ENCODE peak calls at places on chromosomes 16 and 17, in ten cellular contexts. One of them, this sample, is unnamed.

GRCh38 chr17:40443196-40443987 is at the start of gene IGFBP4:
- DNase-seq in foreskin melanocyte: peak; percentile 59
- DNase-seq in mucosa of gallbladder: peak; percentile 72
- DNase-seq in AG10803: peak; percentile 77
- DNase-seq in GM23248: peak; percentile 90
- DNase-seq in neural crest cell: peak; percentile 75
- DNase-seq in choroid plexus epithelial cell: peak; percentile 84
- DNase-seq in midbrain: peak; percentile 63
- DNase-seq in HCEC 1CT: peak; percentile 81
- DNase-seq in NCI-H774: peak; percentile 31
- DNase-seq in this sample: peak; percentile 69

GRCh38 chr16:27287051-27287811 is 18.7 kb upstream of the NSMCE1 start:
- DNase-seq in mucosa of gallbladder: no peak
- DNase-seq in HCEC 1CT: no peak
- DNase-seq in midbrain: no peak
- DNase-seq in choroid plexus epithelial cell: peak; percentile 32
- DNase-seq in neural crest cell: no peak
- DNase-seq in GM23248: no peak
- DNase-seq in NCI-H774: no peak
- DNase-seq in foreskin melanocyte: no peak
- DNase-seq in AG10803: no peak
- DNase-seq in this sample: no peak

GRCh38 chr16:49407873-49408565 is 34.4 kb downstream of the C16orf78 start:
- DNase-seq in AG10803: peak; percentile 66
- DNase-seq in midbrain: peak; percentile 71
- DNase-seq in GM23248: peak; percentile 83
- DNase-seq in foreskin melanocyte: peak; percentile 19
- DNase-seq in neural crest cell: peak; percentile 88
- DNase-seq in HCEC 1CT: peak; percentile 11
- DNase-seq in NCI-H774: peak; percentile 87
- DNase-seq in mucosa of gallbladder: peak; percentile 80
- DNase-seq in choroid plexus epithelial cell: peak; percentile 86
- DNase-seq in this sample: peak; percentile 83

GRCh38 chr16:67055712-67056487 is 27.0 kb downstream of the CBFB start:
- DNase-seq in foreskin melanocyte: peak; percentile 99
- DNase-seq in midbrain: no peak
- DNase-seq in NCI-H774: no peak
- DNase-seq in choroid plexus epithelial cell: peak; percentile 97
- DNase-seq in GM23248: peak; percentile 97
- DNase-seq in HCEC 1CT: peak; percentile 99
- DNase-seq in AG10803: peak; percentile 94
- DNase-seq in neural crest cell: no peak
- DNase-seq in mucosa of gallbladder: no peak
- DNase-seq in this sample: peak; percentile 91

GRCh38 chr17:2400474-2400866 is 390 bp downstream of the MNT start:
- DNase-seq in mucosa of gallbladder: peak; percentile 56
- DNase-seq in foreskin melanocyte: peak; percentile 58
- DNase-seq in choroid plexus epithelial cell: peak; percentile 66
- DNase-seq in AG10803: peak; percentile 45
- DNase-seq in neural crest cell: peak; percentile 61
- DNase-seq in GM23248: peak; percentile 80
- DNase-seq in HCEC 1CT: peak; percentile 47
- DNase-seq in midbrain: peak; percentile 44
- DNase-seq in NCI-H774: no peak
- DNase-seq in this sample: peak; percentile 61

GRCh38 chr17:82752371-82753200 is 721 bp downstream of the TBCD start:
- DNase-seq in HCEC 1CT: peak; percentile 16
- DNase-seq in foreskin melanocyte: no peak
- DNase-seq in GM23248: peak; percentile 65
- DNase-seq in neural crest cell: no peak
- DNase-seq in midbrain: no peak
- DNase-seq in AG10803: no peak
- DNase-seq in NCI-H774: no peak
- DNase-seq in mucosa of gallbladder: no peak
- DNase-seq in choroid plexus epithelial cell: peak; percentile 9
- DNase-seq in this sample: no peak

GRCh38 chr17:63823659-63824331 is 3.4 kb upstream of the PSMC5 start:
- DNase-seq in midbrain: no peak
- DNase-seq in NCI-H774: no peak
- DNase-seq in neural crest cell: no peak
- DNase-seq in HCEC 1CT: no peak
- DNase-seq in GM23248: no peak
- DNase-seq in choroid plexus epithelial cell: no peak
- DNase-seq in mucosa of gallbladder: no peak
- DNase-seq in foreskin melanocyte: no peak
- DNase-seq in AG10803: no peak
- DNase-seq in this sample: no peak

GRCh38 chr17:59381716-59382570 is 50.5 kb downstream of the YPEL2 start:
- DNase-seq in choroid plexus epithelial cell: peak; percentile 33
- DNase-seq in neural crest cell: no peak
- DNase-seq in mucosa of gallbladder: peak; percentile 77
- DNase-seq in AG10803: peak; percentile 59
- DNase-seq in midbrain: peak; percentile 89
- DNase-seq in NCI-H774: peak; percentile 85
- DNase-seq in HCEC 1CT: no peak
- DNase-seq in GM23248: peak; percentile 30
- DNase-seq in foreskin melanocyte: peak; percentile 61
- DNase-seq in this sample: peak; percentile 53

GRCh38 chr16:54630284-54630967 is 300.2 kb upstream of the IRX5 start:
- DNase-seq in AG10803: peak; percentile 36
- DNase-seq in midbrain: no peak
- DNase-seq in NCI-H774: no peak
- DNase-seq in choroid plexus epithelial cell: peak; percentile 25
- DNase-seq in foreskin melanocyte: no peak
- DNase-seq in mucosa of gallbladder: no peak
- DNase-seq in HCEC 1CT: no peak
- DNase-seq in GM23248: peak; percentile 78
- DNase-seq in neural crest cell: no peak
- DNase-seq in this sample: no peak

GRCh38 chr17:6261496-6261895 is 173.4 kb downstream of the AIPL1 start:
- DNase-seq in HCEC 1CT: no peak
- DNase-seq in AG10803: no peak
- DNase-seq in midbrain: no peak
- DNase-seq in foreskin melanocyte: no peak
- DNase-seq in neural crest cell: no peak
- DNase-seq in mucosa of gallbladder: no peak
- DNase-seq in GM23248: no peak
- DNase-seq in choroid plexus epithelial cell: no peak
- DNase-seq in NCI-H774: no peak
- DNase-seq in this sample: no peak

GRCh38 chr17:80035687-80035936 is at the start of gene TBC1D16:
- DNase-seq in HCEC 1CT: no peak
- DNase-seq in GM23248: no peak
- DNase-seq in neural crest cell: no peak
- DNase-seq in NCI-H774: no peak
- DNase-seq in choroid plexus epithelial cell: no peak
- DNase-seq in midbrain: no peak
- DNase-seq in foreskin melanocyte: no peak
- DNase-seq in mucosa of gallbladder: no peak
- DNase-seq in AG10803: no peak
- DNase-seq in this sample: no peak

GRCh38 chr16:85916141-85916890 is 17.4 kb downstream of the IRF8 start:
- DNase-seq in NCI-H774: no peak
- DNase-seq in choroid plexus epithelial cell: peak; percentile 37
- DNase-seq in midbrain: no peak
- DNase-seq in foreskin melanocyte: peak; percentile 1
- DNase-seq in HCEC 1CT: no peak
- DNase-seq in AG10803: no peak
- DNase-seq in neural crest cell: no peak
- DNase-seq in mucosa of gallbladder: peak; percentile 91
- DNase-seq in GM23248: no peak
- DNase-seq in this sample: no peak

GRCh38 chr17:41519501-41520224 is 973 bp upstream of the KRT15 start:
- DNase-seq in HCEC 1CT: no peak
- DNase-seq in NCI-H774: peak; percentile 86
- DNase-seq in mucosa of gallbladder: peak; percentile 40
- DNase-seq in AG10803: no peak
- DNase-seq in midbrain: no peak
- DNase-seq in GM23248: no peak
- DNase-seq in neural crest cell: no peak
- DNase-seq in foreskin melanocyte: no peak
- DNase-seq in choroid plexus epithelial cell: no peak
- DNase-seq in this sample: no peak

GRCh38 chr17:6948562-6948961 is 47.3 kb upstream of the ALOX12 start:
- DNase-seq in choroid plexus epithelial cell: no peak
- DNase-seq in AG10803: no peak
- DNase-seq in mucosa of gallbladder: no peak
- DNase-seq in HCEC 1CT: peak; percentile 1
- DNase-seq in neural crest cell: no peak
- DNase-seq in foreskin melanocyte: no peak
- DNase-seq in midbrain: no peak
- DNase-seq in NCI-H774: no peak
- DNase-seq in GM23248: peak; percentile 41
- DNase-seq in this sample: no peak